ENCODE peak calls at places on chromosome 1, in eight cellular contexts. K is EL, V is putamen, P is right cardiac atrium, O is GM13976, N is M059J, I is sciatic nerve, C is body of pancreas. L is an unnamed sample.

GRCh38 chr1:212686591-212686990 is 13.0 kb downstream of the BATF3 start:
- DNase-seq in K (no peak), C (no peak), N (no peak), O (no peak), I (no peak), V (no peak), P (no peak), L (no peak)

GRCh38 chr1:183248989-183249691 is 63.1 kb downstream of the LAMC2 start:
- DNase-seq in N (peak), K (no peak), C (no peak), O (no peak), I (no peak), P (no peak), V (no peak), L (no peak)

GRCh38 chr1:229287257-229287656 is 16.3 kb downstream of the RAB4A start:
- DNase-seq in V (peak), C (no peak), N (peak), P (no peak), I (no peak), O (no peak), K (no peak), L (no peak)

GRCh38 chr1:153404768-153405167 is 11.6 kb upstream of the S100A7A start:
- DNase-seq in V (no peak), I (no peak), O (peak), C (peak), K (peak), N (peak), P (peak), L (peak)

GRCh38 chr1:192439373-192440025 is 122.7 kb downstream of the RGS21 start:
- DNase-seq in O (no peak), N (peak), P (no peak), C (no peak), I (no peak), V (no peak), K (peak), L (no peak)

GRCh38 chr1:84847253-84848247 is 45.5 kb downstream of the LPAR3 start:
- DNase-seq in P (peak), V (peak), C (peak), O (no peak), K (peak), N (peak), I (peak), L (peak)

GRCh38 chr1:225973158-225973557 is 26.0 kb downstream of the SDE2 start:
- DNase-seq in C (no peak), N (no peak), O (no peak), P (no peak), I (no peak), K (no peak), V (no peak), L (no peak)

GRCh38 chr1:216450252-216450651 is 27.0 kb upstream of the USH2A start:
- DNase-seq in V (no peak), O (no peak), C (no peak), N (no peak), I (no peak), P (no peak), K (no peak), L (no peak)

GRCh38 chr1:18730321-18730720 is 99.7 kb downstream of the PAX7 start:
- DNase-seq in K (no peak), C (no peak), N (no peak), P (no peak), O (no peak), V (no peak), I (no peak), L (no peak)

GRCh38 chr1:22854688-22855565 is 117.7 kb downstream of the LACTBL1 start:
- DNase-seq in I (no peak), V (no peak), N (no peak), O (no peak), K (no peak), P (no peak), C (no peak), L (no peak)

GRCh38 chr1:85344256-85344694 is 67.8 kb upstream of the BCL10 start:
- DNase-seq in P (no peak), K (peak), V (no peak), I (no peak), C (peak), O (no peak), N (peak), L (peak)

GRCh38 chr1:152917794-152918193 is 9.4 kb downstream of the IVL start:
- DNase-seq in K (peak), P (no peak), C (peak), I (no peak), V (peak), O (no peak), N (peak), L (peak)

GRCh38 chr1:2132222-2133038 is 62.1 kb downstream of the FAAP20 start:
- DNase-seq in K (peak), C (no peak), I (peak), V (peak), P (peak), O (no peak), N (peak), L (peak)

GRCh38 chr1:225467193-225468020 is 39.6 kb upstream of the LBR start:
- DNase-seq in K (no peak), P (peak), O (peak), V (no peak), C (no peak), I (peak), N (no peak), L (peak)

GRCh38 chr1:231590453-231591198 is 36.0 kb upstream of the DISC1 start:
- DNase-seq in V (peak), O (peak), P (peak), C (peak), N (peak), I (peak), K (peak), L (peak)

GRCh38 chr1:219927298-219927955 is 930 bp downstream of the SLC30A10 start:
- DNase-seq in K (no peak), I (no peak), C (no peak), V (no peak), P (no peak), O (no peak), N (no peak), L (no peak)

GRCh38 chr1:6918908-6919511 is 133.8 kb downstream of the CAMTA1 start:
- DNase-seq in V (no peak), K (no peak), O (no peak), P (no peak), N (no peak), I (no peak), C (no peak), L (no peak)

GRCh38 chr1:154837034-154837678 is 32.9 kb downstream of the KCNN3 start:
- DNase-seq in K (no peak), I (no peak), V (no peak), P (no peak), N (no peak), C (no peak), O (no peak), L (no peak)

GRCh38 chr1:185759061-185759460 is 24.9 kb downstream of the HMCN1 start:
- DNase-seq in N (no peak), V (no peak), C (no peak), I (no peak), P (no peak), K (no peak), O (no peak), L (no peak)

GRCh38 chr1:174965006-174965971 is 34.5 kb upstream of the CACYBP start:
- DNase-seq in V (peak), O (no peak), N (no peak), I (peak), K (no peak), P (no peak), C (no peak), L (peak)

GRCh38 chr1:22453181-22453580 is 1.5 kb downstream of the ZBTB40 start:
- DNase-seq in P (no peak), K (no peak), I (no peak), C (no peak), V (no peak), O (no peak), N (no peak), L (no peak)

GRCh38 chr1:93703649-93704048 is 22.0 kb upstream of the BCAR3 start:
- DNase-seq in V (no peak), P (no peak), C (no peak), N (peak), K (peak), O (no peak), I (no peak), L (no peak)

GRCh38 chr1:54569339-54569738 is 21.3 kb downstream of the ACOT11 start:
- DNase-seq in P (no peak), C (no peak), O (no peak), N (peak), K (peak), I (no peak), V (no peak), L (no peak)

GRCh38 chr1:32724678-32725594 is 22.4 kb upstream of the SYNC start:
- DNase-seq in N (peak), K (peak), O (no peak), V (no peak), C (no peak), P (peak), I (no peak), L (no peak)

GRCh38 chr1:179169616-179170467 is 59.6 kb downstream of the ABL2 start:
- DNase-seq in C (no peak), P (no peak), K (peak), N (peak), I (no peak), V (no peak), O (no peak), L (no peak)

GRCh38 chr1:116255486-116255885 is 117.6 kb upstream of the ATP1A1 start:
- DNase-seq in K (no peak), C (no peak), V (no peak), O (no peak), N (no peak), I (no peak), P (no peak), L (no peak)

GRCh38 chr1:145889722-145890121 is 4.1 kb upstream of the ANKRD35 start:
- DNase-seq in I (no peak), C (no peak), K (no peak), V (no peak), O (no peak), N (no peak), P (no peak), L (no peak)

GRCh38 chr1:65470766-65471165 is 50.3 kb downstream of the LEPR start:
- DNase-seq in V (no peak), O (no peak), I (no peak), C (no peak), N (peak), K (no peak), P (no peak), L (no peak)

GRCh38 chr1:54413295-54413694 is 7.1 kb upstream of the SSBP3 start:
- DNase-seq in C (no peak), K (peak), O (no peak), I (no peak), N (peak), P (peak), V (peak), L (peak)

GRCh38 chr1:1442069-1442770 is 6.7 kb downstream of the VWA1 start:
- DNase-seq in C (peak), V (no peak), N (no peak), K (no peak), O (no peak), I (no peak), P (peak), L (no peak)

GRCh38 chr1:47533176-47534039 is 95.6 kb downstream of the FOXD2 start:
- DNase-seq in O (peak), N (peak), K (peak), V (no peak), P (peak), C (peak), I (peak), L (peak)

GRCh38 chr1:44719318-44719717 is 11.7 kb downstream of the RNU5D-1 start:
- DNase-seq in O (no peak), K (no peak), I (no peak), V (no peak), N (no peak), C (no peak), P (no peak), L (no peak)

GRCh38 chr1:88791192-88791591 is 100.2 kb downstream of the GTF2B start:
- DNase-seq in N (no peak), P (no peak), I (no peak), C (no peak), V (no peak), K (no peak), O (no peak), L (no peak)

GRCh38 chr1:103211073-103211472 is 102.8 kb upstream of the COL11A1 start:
- DNase-seq in P (no peak), C (no peak), K (peak), V (no peak), N (no peak), I (no peak), O (no peak), L (no peak)

GRCh38 chr1:222521299-222522104 is 26.4 kb downstream of the HHIPL2 start:
- DNase-seq in I (no peak), O (no peak), P (no peak), V (no peak), C (no peak), N (peak), K (peak), L (no peak)

GRCh38 chr1:192002063-192002462 is 156.2 kb upstream of the RGS18 start:
- DNase-seq in I (no peak), V (no peak), P (no peak), K (no peak), C (no peak), N (no peak), O (no peak), L (no peak)

GRCh38 chr1:192376387-192376786 is 59.6 kb downstream of the RGS21 start:
- DNase-seq in I (no peak), P (no peak), K (no peak), C (no peak), O (no peak), V (no peak), N (no peak), L (no peak)

GRCh38 chr1:200954434-200954833 is 59.7 kb downstream of the INAVA start:
- DNase-seq in P (no peak), N (no peak), C (no peak), V (no peak), K (no peak), I (no peak), O (no peak), L (no peak)